ENCODE peak calls at places on chromosomes 12 and 14, in ten cellular contexts. Q is ovary; N is fibroblast of lung; K is heart left ventricle; J is BJ; X is GM12865; W is fibroblast of the aortic adventitia; D is HCT116; H is epithelial cell of esophagus; U is CD8-positive, alpha-beta memory T cell. R is an unnamed sample.

GRCh38 chr14:91867316-91867988 is at the start of gene TC2N:
- DNase-seq in W (no peak), D (no peak), X (peak; percentile 69), N (no peak), K (no peak), J (no peak), U (peak; percentile 53), H (no peak), Q (no peak), R (no peak)

GRCh38 chr12:122021193-122021821 is 377 bp upstream of the BCL7A start:
- DNase-seq in W (no peak), Q (peak; percentile 48), H (peak; percentile 36), D (no peak), J (no peak), X (no peak), N (no peak), K (peak; percentile 46), U (no peak), R (peak; percentile 55)

GRCh38 chr12:66190519-66191406 is 1.7 kb downstream of the IRAK3 start:
- DNase-seq in H (peak; percentile 71), Q (no peak), D (no peak), N (peak; percentile 4), J (no peak), W (peak; percentile 44), X (no peak), U (no peak), K (no peak), R (no peak)

GRCh38 chr12:57341275-57341990 is 89.4 kb downstream of the R3HDM2 start:
- DNase-seq in H (peak; percentile 9), X (no peak), N (peak; percentile 12), Q (no peak), J (no peak), D (no peak), W (peak; percentile 24), U (no peak), K (no peak), R (no peak)

GRCh38 chr12:13913371-13913770 is 68.0 kb downstream of the GRIN2B start:
- DNase-seq in W (no peak), U (no peak), Q (no peak), N (no peak), X (no peak), D (no peak), K (no peak), H (peak; percentile 2), J (no peak), R (no peak)

GRCh38 chr12:68888243-68888642 is 44.7 kb downstream of the CPM start:
- DNase-seq in D (no peak), W (no peak), H (no peak), K (no peak), U (no peak), X (no peak), N (no peak), J (no peak), Q (no peak), R (no peak)

GRCh38 chr12:45183263-45183662 is 32.6 kb upstream of the ANO6 start:
- DNase-seq in K (no peak), H (no peak), J (no peak), X (no peak), D (no peak), U (no peak), N (peak; percentile 3), Q (no peak), W (peak; percentile 55), R (no peak)

GRCh38 chr12:50635356-50635755 is 128.5 kb upstream of the ATF1 start:
- DNase-seq in K (peak; percentile 52), J (no peak), Q (no peak), X (peak; percentile 34), U (no peak), H (no peak), N (no peak), D (no peak), W (no peak), R (no peak)

GRCh38 chr12:111078731-111079130 is 158.4 kb upstream of the MYL2 start:
- DNase-seq in D (no peak), N (no peak), X (no peak), W (no peak), K (no peak), Q (no peak), J (no peak), H (no peak), U (no peak), R (no peak)

GRCh38 chr12:64760808-64761573 is 1.8 kb upstream of the GNS start:
- DNase-seq in H (no peak), W (no peak), D (no peak), X (no peak), K (no peak), Q (no peak), J (no peak), U (no peak), N (no peak), R (no peak)

GRCh38 chr12:98058838-98059237 is 456.6 kb upstream of the TMPO start:
- DNase-seq in Q (no peak), D (no peak), H (no peak), J (no peak), W (no peak), U (no peak), N (peak; percentile 1), K (no peak), X (no peak), R (no peak)

GRCh38 chr14:26765768-26766550 is 168.1 kb upstream of the NOVA1 start:
- DNase-seq in K (peak; percentile 62), U (no peak), H (peak; percentile 53), Q (no peak), N (peak; percentile 95), X (no peak), J (no peak), W (peak; percentile 96), D (no peak), R (no peak)

GRCh38 chr12:1812650-1813302 is 7.6 kb upstream of the LRTM2 start:
- DNase-seq in H (peak; percentile 18), N (peak; percentile 45), Q (no peak), X (peak; percentile 67), K (peak; percentile 50), J (no peak), U (no peak), D (no peak), W (peak; percentile 32), R (no peak)

GRCh38 chr12:68530965-68531364 is 79.7 kb upstream of the RAP1B start:
- DNase-seq in J (peak; percentile 62), X (no peak), U (no peak), N (peak; percentile 88), K (no peak), Q (no peak), D (no peak), W (peak; percentile 90), H (no peak), R (no peak)

GRCh38 chr14:62308316-62308715 is 546.1 kb downstream of the SNAPC1 start:
- DNase-seq in K (no peak), U (no peak), X (no peak), W (no peak), J (no peak), Q (no peak), H (no peak), D (no peak), N (no peak), R (no peak)

GRCh38 chr12:100801335-100801734 is 6.8 kb downstream of the ANO4 start:
- DNase-seq in W (no peak), N (peak; percentile 39), K (no peak), Q (no peak), J (no peak), D (no peak), H (no peak), X (no peak), U (no peak), R (no peak)

GRCh38 chr14:53619625-53620324 is 336.9 kb downstream of the BMP4 start:
- DNase-seq in U (no peak), D (no peak), X (no peak), H (peak; percentile 34), K (no peak), J (peak; percentile 9), Q (no peak), W (peak; percentile 60), N (peak; percentile 77), R (no peak)

GRCh38 chr12:2722806-2723205 is 72.0 kb upstream of the FKBP4 start:
- DNase-seq in J (no peak), N (peak; percentile 37), K (no peak), D (no peak), X (no peak), Q (no peak), W (peak; percentile 26), U (no peak), H (peak; percentile 15), R (no peak)

GRCh38 chr12:67892289-67892688 is 97.0 kb upstream of the IFNG-AS1 start:
- DNase-seq in N (no peak), J (no peak), W (no peak), K (no peak), U (no peak), X (no peak), D (no peak), Q (no peak), H (no peak), R (no peak)

GRCh38 chr14:37198273-37198598 is 499 bp downstream of the MIPOL1 start:
- DNase-seq in H (no peak), D (no peak), J (no peak), N (no peak), U (no peak), X (no peak), Q (no peak), W (no peak), K (no peak), R (no peak)
- H3K4me3 ChIP-seq in H (peak overlapping the region; percentile 76), D (peak overlapping the region; percentile 72), J (peak overlapping the region; percentile 55), N (peak overlapping the region; percentile 72), U (no peak overlapping the region), X (no peak overlapping the region), Q (peak overlapping the region; percentile 50), W (peak overlapping the region; percentile 83), K (peak overlapping the region; percentile 71), R (peak overlapping the region; percentile 94)

GRCh38 chr14:99261916-99262787 is 9.8 kb downstream of the BCL11B start:
- DNase-seq in J (no peak), H (peak; percentile 57), D (no peak), N (no peak), U (peak; percentile 70), K (no peak), W (no peak), Q (no peak), X (no peak), R (no peak)
- H3K4me3 ChIP-seq in J (no peak overlapping the region), H (no peak overlapping the region), D (no peak overlapping the region), N (no peak overlapping the region), U (peak overlapping the region; percentile 86), K (no peak overlapping the region), W (no peak overlapping the region), Q (no peak overlapping the region), X (no peak overlapping the region), R (no peak overlapping the region)

GRCh38 chr12:21502872-21503271 is 1.3 kb downstream of the GOLT1B start:
- DNase-seq in N (no peak), X (peak; percentile 16), J (no peak), Q (no peak), D (no peak), K (no peak), W (no peak), U (no peak), H (no peak), R (no peak)
- H3K4me3 ChIP-seq in N (peak overlapping the region; percentile 94), X (peak overlapping the region; percentile 93), J (peak overlapping the region; percentile 95), Q (no peak overlapping the region), D (peak overlapping the region; percentile 81), K (peak overlapping the region; percentile 91), W (peak overlapping the region; percentile 88), U (no peak overlapping the region), H (peak overlapping the region; percentile 1), R (no peak overlapping the region)

DNA sequence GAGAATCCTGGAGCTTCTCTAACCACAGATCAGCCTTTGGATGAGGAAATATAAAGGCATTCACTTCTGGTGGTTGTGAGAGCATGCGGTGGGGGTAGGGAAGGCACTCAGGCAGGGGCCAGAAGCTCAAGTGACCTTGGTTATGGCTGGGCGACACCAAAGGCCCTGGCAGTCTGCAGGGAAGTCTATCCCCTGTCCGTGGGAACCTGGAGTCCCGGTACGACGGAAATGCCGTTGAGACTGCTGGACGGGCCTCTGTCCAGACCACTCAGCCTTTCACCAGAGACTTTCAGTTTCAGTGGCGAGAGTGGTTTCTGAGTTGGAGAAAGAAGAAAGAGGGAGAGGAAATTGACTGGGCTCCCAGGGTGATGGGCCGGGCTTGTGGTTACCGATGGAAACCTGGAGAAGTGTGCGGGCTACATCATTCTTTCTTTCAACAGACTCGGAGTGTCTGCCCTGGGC is 20.9 kb downstream of the ISCA2 start:
- DNase-seq in H (peak; percentile 71), Q (no peak), U (no peak), J (no peak), N (peak; percentile 95), W (peak; percentile 68), D (no peak), K (peak; percentile 25), X (peak; percentile 48), R (peak; percentile 86)
- H3K4me3 ChIP-seq in H (no peak overlapping the region), Q (no peak overlapping the region), U (no peak overlapping the region), J (no peak overlapping the region), N (no peak overlapping the region), W (no peak overlapping the region), D (no peak overlapping the region), K (peak overlapping the region; percentile 16), X (no peak overlapping the region), R (no peak overlapping the region)